ENCODE peak calls at places on chromosomes 3 and 15, in nine cellular contexts. I, H, F, E, O, A, B, D and Z are unnamed samples. For H3K36me3, the result is how much of the 10 kb centered on the place peaks cover.

GRCh38 chr3:12983326-12983725 is 89.9 kb downstream of the IQSEC1 start:
- DNase-seq in I (no peak), O (peak), A (no peak), E (no peak), D (peak), F (peak), B (no peak), H (no peak), Z (no peak)

GRCh38 chr3:85337895-85338294 is 379.1 kb downstream of the CADM2 start:
- DNase-seq in E (no peak), O (no peak), A (no peak), D (no peak), B (no peak), F (no peak), H (no peak), I (no peak), Z (no peak)

GRCh38 chr3:157128771-157129671 is 30.9 kb downstream of the CCNL1 start:
- DNase-seq in F (peak), E (no peak), B (peak), O (peak), A (no peak), I (peak), D (no peak), H (peak), Z (no peak)

GRCh38 chr3:55750525-55750924 is 263.4 kb upstream of the WNT5A start:
- DNase-seq in E (no peak), D (no peak), I (no peak), O (no peak), H (no peak), A (peak), F (no peak), B (peak), Z (no peak)

GRCh38 chr3:183244219-183244618 is 8.8 kb upstream of the B3GNT5 start:
- DNase-seq in D (no peak), E (no peak), I (no peak), H (no peak), B (peak), O (no peak), A (peak), F (peak), Z (no peak)

GRCh38 chr3:12601072-12601471 is 44.2 kb downstream of the MKRN2 start:
- DNase-seq in F (no peak), E (no peak), A (no peak), I (no peak), B (no peak), D (no peak), H (no peak), O (no peak), Z (no peak)

GRCh38 chr3:53150247-53151085 is 10.5 kb upstream of the PRKCD start:
- DNase-seq in D (no peak), B (peak), A (peak), O (peak), F (peak), H (no peak), I (no peak), E (no peak), Z (no peak)

GRCh38 chr15:57610130-57610529 is 18.4 kb downstream of the MYZAP start:
- DNase-seq in I (no peak), F (peak), B (peak), A (peak), E (peak), H (no peak), O (no peak), D (no peak), Z (no peak)

GRCh38 chr15:47461560-47462175 is 255.6 kb upstream of the SEMA6D start:
- DNase-seq in O (no peak), B (no peak), D (no peak), F (no peak), A (no peak), E (no peak), H (no peak), I (no peak), Z (no peak)

GRCh38 chr3:11150256-11150655 is 4.0 kb upstream of the HRH1 start:
- DNase-seq in I (no peak), B (no peak), E (no peak), H (no peak), F (no peak), A (no peak), D (no peak), O (peak), Z (no peak)

GRCh38 chr15:72502220-72502809 is 28.2 kb downstream of the ARIH1 start:
- DNase-seq in E (no peak), A (no peak), I (no peak), H (no peak), F (no peak), D (no peak), B (no peak), O (no peak), Z (no peak)

GRCh38 chr3:99176169-99176964 is 274.9 kb upstream of the DCBLD2 start:
- DNase-seq in D (no peak), E (no peak), I (no peak), H (no peak), B (no peak), O (no peak), F (no peak), A (no peak), Z (no peak)

GRCh38 chr3:66593978-66594377 is 93.2 kb upstream of the LRIG1 start:
- DNase-seq in E (no peak), B (no peak), D (no peak), I (no peak), A (no peak), H (no peak), O (no peak), F (no peak), Z (no peak)

GRCh38 chr15:93231261-93231939 is 142.4 kb upstream of the RGMA start:
- DNase-seq in B (no peak), H (no peak), F (no peak), O (no peak), A (no peak), I (no peak), D (no peak), E (no peak), Z (no peak)

GRCh38 chr3:98778852-98779379 is 15.8 kb downstream of the ST3GAL6 start:
- DNase-seq in E (no peak), O (no peak), I (no peak), A (no peak), B (no peak), H (no peak), D (no peak), F (no peak), Z (no peak)

GRCh38 chr3:114850913-114851312 is 296.2 kb downstream of the ZBTB20 start:
- DNase-seq in D (no peak), H (no peak), A (no peak), F (no peak), B (no peak), I (no peak), O (no peak), E (no peak), Z (no peak)

GRCh38 chr3:49004352-49005297 is 2.6 kb upstream of the WDR6 start:
- DNase-seq in E (no peak), I (no peak), O (no peak), D (no peak), H (no peak), A (no peak), F (no peak), B (peak), Z (no peak)

GRCh38 chr3:150059729-150060128 is 89.0 kb upstream of the PFN2 start:
- DNase-seq in O (no peak), F (no peak), I (no peak), B (no peak), E (no peak), A (no peak), H (no peak), D (no peak), Z (no peak)

GRCh38 chr15:38531509-38531908 is 33.1 kb downstream of the RASGRP1 start:
- DNase-seq in I (no peak), H (no peak), B (no peak), D (no peak), O (no peak), F (no peak), A (no peak), E (no peak), Z (no peak)

GRCh38 chr3:183306798-183307671 is 54.0 kb downstream of the B3GNT5 start:
- DNase-seq in B (peak), H (no peak), E (peak), A (peak), F (peak), O (peak), D (no peak), I (peak), Z (no peak)

GRCh38 chr3:77815467-77815866 is 775.6 kb downstream of the ROBO2 start:
- DNase-seq in I (peak), H (no peak), O (no peak), E (no peak), D (peak), B (no peak), F (no peak), A (no peak), Z (peak)

GRCh38 chr3:13648060-13648743 is 99.3 kb downstream of the FBLN2 start:
- DNase-seq in A (peak), D (peak), F (peak), H (peak), O (peak), I (peak), B (peak), E (peak), Z (peak)

GRCh38 chr3:194604126-194604525 is 29.1 kb downstream of the TMEM44 start:
- DNase-seq in O (no peak), A (no peak), I (no peak), D (no peak), H (no peak), F (no peak), E (no peak), B (no peak), Z (no peak)

GRCh38 chr3:172635588-172635987 is 75.3 kb downstream of the NCEH1 start:
- DNase-seq in F (no peak), H (no peak), B (no peak), I (no peak), O (no peak), E (no peak), D (no peak), A (no peak), Z (no peak)

GRCh38 chr15:47872869-47873301 is 155.6 kb downstream of the SEMA6D start:
- DNase-seq in H (no peak), A (no peak), I (peak), B (no peak), F (no peak), E (no peak), D (no peak), O (no peak), Z (no peak)

GRCh38 chr3:14548321-14548729 is 8.2 kb upstream of the GRIP2 start:
- DNase-seq in F (peak), O (peak), B (peak), A (peak), D (peak), I (peak), E (peak), H (no peak), Z (peak)

GRCh38 chr3:138234401-138235179 is 47.5 kb downstream of the ARMC8 start:
- DNase-seq in I (no peak), B (no peak), H (no peak), O (no peak), E (no peak), F (no peak), A (no peak), D (no peak), Z (no peak)

GRCh38 chr15:60017538-60018199 is 13.6 kb downstream of the FOXB1 start:
- DNase-seq in D (no peak), O (no peak), I (no peak), A (no peak), B (no peak), E (no peak), H (no peak), F (no peak), Z (no peak)

GRCh38 chr3:53161345-53161819 is 373 bp downstream of the PRKCD start:
- DNase-seq in F (peak), B (no peak), H (no peak), E (no peak), A (no peak), O (peak), I (peak), D (no peak), Z (no peak)

GRCh38 chr3:126121632-126122031 is 37.7 kb upstream of the SLC41A3 start:
- DNase-seq in A (peak), B (no peak), F (peak), D (peak), I (no peak), H (no peak), E (no peak), O (no peak), Z (peak)

GRCh38 chr3:140995881-140996280 is 54.2 kb downstream of the SLC25A36 start:
- DNase-seq in I (no peak), E (no peak), A (no peak), O (no peak), B (no peak), H (no peak), D (no peak), F (no peak), Z (no peak)

GRCh38 chr3:59559721-59560514 is 510.1 kb upstream of the CFAP20DC start:
- DNase-seq in B (no peak), F (no peak), A (no peak), I (no peak), H (no peak), E (no peak), D (no peak), O (no peak), Z (no peak)

GRCh38 chr3:126134219-126134975 is 46.0 kb downstream of the ALDH1L1 start:
- DNase-seq in E (peak), B (peak), O (peak), F (peak), H (peak), D (peak), I (peak), A (peak), Z (peak)

GRCh38 chr15:52678036-52678467 is 1.1 kb downstream of the ATOSA start:
- DNase-seq in D (peak), E (peak), O (peak), F (peak), A (peak), B (peak), H (peak), I (peak), Z (peak)

GRCh38 chr3:196339493-196340254 is 1.5 kb upstream of the TM4SF19 start:
- DNase-seq in E (no peak), D (no peak), A (no peak), F (no peak), B (no peak), I (no peak), H (no peak), O (no peak), Z (no peak)

GRCh38 chr3:56744016-56744415 is 57.7 kb downstream of the ARHGEF3 start:
- DNase-seq in E (no peak), O (no peak), F (no peak), H (no peak), B (no peak), A (no peak), I (no peak), D (no peak), Z (no peak)

GRCh38 chr3:123759311-123759710 is 124.8 kb downstream of the MYLK start:
- DNase-seq in H (no peak), E (no peak), F (no peak), O (no peak), I (no peak), B (no peak), A (no peak), D (no peak), Z (no peak)

GRCh38 chr15:29675791-29676301 is 146.4 kb downstream of the TJP1 start:
- DNase-seq in H (no peak), D (no peak), I (no peak), F (no peak), O (no peak), A (no peak), E (no peak), B (peak), Z (peak)

GRCh38 chr15:93109370-93110105 is 20.5 kb upstream of the RGMA start:
- DNase-seq in H (no peak), I (no peak), B (no peak), D (no peak), E (no peak), A (no peak), O (no peak), F (peak), Z (peak)

GRCh38 chr15:48966595-48967301 is 3.0 kb upstream of the SHC4 start:
- DNase-seq in E (no peak), I (no peak), B (no peak), O (no peak), F (no peak), D (no peak), A (no peak), H (peak), Z (no peak)

GRCh38 chr3:113277414-113277813 is 66.1 kb downstream of the BOC start:
- DNase-seq in B (no peak), D (no peak), F (no peak), I (no peak), O (no peak), A (no peak), E (no peak), H (no peak), Z (no peak)

GRCh38 chr3:113274959-113275556 is 63.7 kb downstream of the BOC start:
- DNase-seq in H (no peak), A (no peak), D (no peak), I (no peak), B (no peak), O (no peak), F (no peak), E (no peak), Z (no peak)

GRCh38 chr3:113275876-113276580 is 64.7 kb downstream of the BOC start:
- DNase-seq in D (peak), F (peak), O (no peak), B (no peak), E (peak), H (no peak), I (peak), A (no peak), Z (peak)

GRCh38 chr3:113277886-113278598 is 66.7 kb downstream of the BOC start:
- DNase-seq in O (no peak), D (no peak), A (no peak), I (no peak), B (no peak), F (no peak), E (no peak), H (no peak), Z (peak)

GRCh38 chr3:113276581-113277080 is 65.3 kb downstream of the BOC start:
- DNase-seq in D (no peak), A (no peak), I (no peak), O (no peak), F (no peak), E (no peak), B (no peak), H (no peak), Z (no peak)
- H3K4me3 ChIP-seq in D (no peak), A (peak), I (no peak), O (no peak), F (peak), E (peak), B (no peak), H (no peak), Z (no peak)

GRCh38 chr3:42419565-42419964 is 9.2 kb upstream of the LYZL4 start:
- DNase-seq in H (no peak), A (no peak), D (no peak), F (no peak), I (no peak), B (no peak), O (no peak), E (no peak), Z (no peak)

GRCh38 chr3:42421818-42422796 is 11.7 kb upstream of the LYZL4 start:
- DNase-seq in A (no peak), O (no peak), D (no peak), F (no peak), B (no peak), H (no peak), E (no peak), I (no peak), Z (no peak)

GRCh38 chr3:42428830-42429229 is 18.4 kb upstream of the LYZL4 start:
- DNase-seq in F (no peak), A (no peak), H (no peak), I (no peak), E (no peak), O (no peak), B (no peak), D (no peak), Z (no peak)

GRCh38 chr3:42425736-42426407 is 15.5 kb upstream of the LYZL4 start:
- DNase-seq in A (no peak), O (no peak), F (no peak), E (no peak), D (no peak), B (no peak), I (no peak), H (no peak), Z (no peak)

GRCh38 chr3:42424911-42425310 is 14.5 kb upstream of the LYZL4 start:
- DNase-seq in O (no peak), D (no peak), H (no peak), E (no peak), B (no peak), F (no peak), A (no peak), I (no peak), Z (no peak)
- H3K36me3 ChIP-seq in O (under half), D (under half), H (under half), E (under half), B (under half), F (under half), A (under half), I (under half), Z (under half)

GRCh38 chr15:45587861-45588170 is 637 bp downstream of the BLOC1S6 start:
- DNase-seq in H (no peak), B (no peak), A (no peak), F (no peak), E (no peak), I (no peak), O (no peak), D (no peak), Z (no peak)

GRCh38 chr15:45585069-45585468 is 2.1 kb upstream of the BLOC1S6 start:
- DNase-seq in O (no peak), D (no peak), E (no peak), H (no peak), A (no peak), F (no peak), I (no peak), B (no peak), Z (no peak)

GRCh38 chr15:45588199-45588910 is 1.2 kb downstream of the BLOC1S6 start:
- DNase-seq in D (no peak), H (no peak), I (no peak), E (no peak), A (no peak), B (no peak), O (no peak), F (no peak), Z (no peak)

GRCh38 chr15:45586990-45587860 is at the start of gene BLOC1S6:
- DNase-seq in O (peak), F (peak), I (peak), H (peak), E (peak), D (peak), A (peak), B (peak), Z (peak)

GRCh38 chr15:45589296-45589695 is 2.1 kb downstream of the BLOC1S6 start:
- DNase-seq in D (no peak), I (no peak), H (no peak), O (no peak), B (no peak), A (no peak), E (no peak), F (no peak), Z (no peak)
- H3K4me3 ChIP-seq in D (no peak), I (no peak), H (no peak), O (no peak), B (no peak), A (no peak), E (no peak), F (peak), Z (no peak)

GRCh38 chr15:85760049-85760448 is 34.7 kb downstream of the KLHL25 start:
- DNase-seq in F (no peak), O (peak), E (no peak), D (no peak), I (no peak), B (no peak), H (no peak), A (no peak), Z (peak)
- H3K36me3 ChIP-seq in F (under half), O (under half), E (under half), D (under half), I (under half), B (under half), H (under half), A (under half), Z (under half)

GRCh38 chr3:63762180-63762579 is 56.9 kb upstream of the C3orf49 start:
- DNase-seq in O (no peak), H (no peak), E (no peak), I (no peak), A (no peak), D (no peak), B (no peak), F (no peak), Z (no peak)
- H3K4me3 ChIP-seq in O (no peak), H (no peak), E (no peak), I (no peak), A (no peak), D (no peak), B (no peak), F (no peak), Z (no peak)

GRCh38 chr15:98522127-98522526 is 126.2 kb upstream of the IGF1R start:
- DNase-seq in A (no peak), I (no peak), F (no peak), O (peak), E (peak), B (no peak), D (no peak), H (no peak), Z (no peak)
- H3K36me3 ChIP-seq in A (under half), I (under half), F (under half), O (under half), E (under half), B (under half), D (under half), H (under half), Z (under half)